ENCODE peak calls at places on chromosome 14, in five cellular contexts. D is H54; H is adipocyte; X is suprapubic skin; V is activated naive CD8-positive, alpha-beta T cell treated with anti-CD3 and anti-CD28 coated beads, Interleukin-2, amount 10 ng/mL, durations not matched to agents 7 days and 5 days. B is an unnamed sample.

GRCh38 chr14:37150414-37150813 is 22.0 kb downstream of the SLC25A21 start:
- DNase-seq in V (no peak), D (no peak), H (peak), X (no peak), B (no peak)

GRCh38 chr14:51600658-51601057 is 51.1 kb upstream of the FRMD6 start:
- DNase-seq in H (no peak), V (no peak), X (no peak), D (no peak), B (no peak)

GRCh38 chr14:96249016-96249415 is 7.0 kb upstream of the BDKRB1 start:
- DNase-seq in V (no peak), X (no peak), H (peak), D (no peak), B (no peak)

GRCh38 chr14:90757452-90757851 is 58.8 kb downstream of the TTC7B start:
- DNase-seq in X (no peak), H (peak), D (no peak), V (no peak), B (no peak)

GRCh38 chr14:22898302-22898894 is 15.4 kb downstream of the REM2 start:
- DNase-seq in V (no peak), H (peak), X (no peak), D (no peak), B (no peak)

GRCh38 chr14:31263485-31264133 is 56.0 kb upstream of the HECTD1 start:
- DNase-seq in V (no peak), D (peak), H (peak), X (peak), B (peak)

GRCh38 chr14:30573203-30573814 is 14.4 kb downstream of the G2E3 start:
- DNase-seq in X (no peak), D (no peak), H (no peak), V (no peak), B (no peak)

GRCh38 chr14:102733326-102733725 is 43.9 kb upstream of the TRAF3 start:
- DNase-seq in H (no peak), V (no peak), X (no peak), D (no peak), B (no peak)